ENCODE peak calls at places on chromosomes 16 and 17, in ten cellular contexts. D is tibial artery, W is Caco-2, K is fibroblast of pulmonary artery, M is endothelial cell, A is AG10803, R is MM.1S, P is nephron progenitor cell, Y is AG09319, U is GM10248. X is an unnamed sample.

GRCh38 chr17:46060461-46060860 is 61.4 kb downstream of the STH start:
- DNase-seq in D (no peak), W (no peak), K (no peak), M (no peak), A (no peak), R (no peak), P (no peak), Y (no peak), U (no peak), X (no peak)

GRCh38 chr17:77884019-77884418 is 74.5 kb upstream of the TNRC6C start:
- DNase-seq in D (no peak), W (no peak), K (peak; percentile 23), M (no peak), A (no peak), R (no peak), P (peak; percentile 67), Y (no peak), U (no peak), X (no peak)

GRCh38 chr17:82328141-82328993 is 5.2 kb downstream of the SECTM1 start:
- DNase-seq in D (no peak), W (peak; percentile 81), K (no peak), M (no peak), A (no peak), R (no peak), P (no peak), Y (no peak), U (no peak), X (no peak)

GRCh38 chr16:69535123-69536050 is 30.4 kb upstream of the NFAT5 start:
- DNase-seq in D (no peak), W (no peak), K (peak; percentile 56), M (peak; percentile 7), A (peak; percentile 66), R (no peak), P (no peak), Y (no peak), U (no peak), X (no peak)

GRCh38 chr16:88358033-88358481 is 24.7 kb upstream of the ZNF469 start:
- DNase-seq in D (no peak), W (no peak), K (no peak), M (no peak), A (no peak), R (no peak), P (no peak), Y (no peak), U (no peak), X (no peak)

GRCh38 chr17:10336393-10336792 is 36.4 kb downstream of the MYH13 start:
- DNase-seq in D (no peak), W (no peak), K (no peak), M (no peak), A (no peak), R (no peak), P (no peak), Y (no peak), U (no peak), X (no peak)

GRCh38 chr17:14300628-14301278 is at the start of gene HS3ST3B1:
- DNase-seq in D (peak; percentile 95), W (peak; percentile 97), K (peak; percentile 99), M (peak; percentile 97), A (peak; percentile 100), R (peak; percentile 83), P (peak; percentile 100), Y (peak; percentile 100), U (peak; percentile 90), X (peak; percentile 87)

GRCh38 chr17:45291170-45291805 is 25.5 kb downstream of the MAP3K14 start:
- DNase-seq in D (no peak), W (no peak), K (no peak), M (no peak), A (no peak), R (no peak), P (no peak), Y (no peak), U (no peak), X (no peak)

GRCh38 chr16:79358188-79358587 is 242.3 kb downstream of the MAF start:
- DNase-seq in D (no peak), W (no peak), K (no peak), M (no peak), A (no peak), R (no peak), P (no peak), Y (no peak), U (no peak), X (no peak)

GRCh38 chr17:12721581-12721980 is 55.9 kb downstream of the MYOCD start:
- DNase-seq in D (no peak), W (no peak), K (no peak), M (no peak), A (no peak), R (no peak), P (no peak), Y (no peak), U (no peak), X (no peak)

GRCh38 chr16:53740476-53740875 is 36.5 kb downstream of the FTO start:
- DNase-seq in D (no peak), W (no peak), K (no peak), M (no peak), A (peak; percentile 45), R (no peak), P (no peak), Y (no peak), U (no peak), X (no peak)
- TF ChIP-seq CTCF in D (no peak), W (no peak), K (no peak), M (no peak), A (no peak), R (no peak), P (no peak), Y (no peak), U (no peak), X (no peak)

DNA sequence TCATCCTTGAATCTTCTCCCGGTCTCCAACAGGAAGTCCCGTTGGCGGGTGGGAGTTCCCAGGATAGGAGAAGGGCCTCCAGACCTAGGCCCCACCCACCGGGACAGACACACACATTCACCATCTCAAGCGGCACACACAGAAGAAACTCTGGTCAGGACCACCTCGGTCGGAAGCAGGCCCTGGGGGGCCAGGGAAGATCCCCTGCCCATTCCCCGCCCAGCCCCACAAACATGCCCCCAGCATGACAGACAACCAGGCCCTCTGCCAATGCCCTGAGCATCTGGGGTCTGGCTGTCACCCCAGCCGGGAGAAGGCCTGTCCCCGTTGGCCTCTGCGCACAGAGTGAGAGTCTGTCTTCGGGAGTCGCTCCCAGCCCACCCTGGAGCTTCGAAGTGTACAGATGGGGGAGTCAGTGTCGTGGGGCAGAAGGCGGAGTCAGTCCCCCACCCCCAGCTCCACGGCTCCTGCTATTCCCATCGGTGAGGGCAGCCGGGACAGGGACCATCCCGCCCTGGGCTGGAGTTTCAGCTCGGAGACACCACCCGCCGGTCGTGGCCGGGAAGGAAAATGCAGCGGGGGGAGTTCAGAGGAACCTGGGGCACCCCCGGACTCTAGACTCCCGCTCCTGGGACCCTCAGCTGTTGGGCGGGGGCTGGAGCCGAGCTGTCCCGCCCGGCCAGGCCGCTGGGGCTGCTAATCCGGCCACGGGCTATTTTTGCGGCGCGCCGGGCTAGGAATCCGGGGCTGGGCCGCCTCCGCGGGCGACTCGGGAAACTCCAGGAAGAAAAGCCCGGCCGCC is 690 bp downstream of the RHBDF1 start:
- DNase-seq in D (peak; percentile 93), W (peak; percentile 91), K (peak; percentile 61), M (peak; percentile 51), A (peak; percentile 77), R (no peak), P (peak; percentile 64), Y (no peak), U (no peak), X (no peak)
- TF ChIP-seq CTCF in D (no peak), W (no peak), K (no peak), M (no peak), A (no peak), R (no peak), P (no peak), Y (no peak), U (no peak), X (no peak)

DNA sequence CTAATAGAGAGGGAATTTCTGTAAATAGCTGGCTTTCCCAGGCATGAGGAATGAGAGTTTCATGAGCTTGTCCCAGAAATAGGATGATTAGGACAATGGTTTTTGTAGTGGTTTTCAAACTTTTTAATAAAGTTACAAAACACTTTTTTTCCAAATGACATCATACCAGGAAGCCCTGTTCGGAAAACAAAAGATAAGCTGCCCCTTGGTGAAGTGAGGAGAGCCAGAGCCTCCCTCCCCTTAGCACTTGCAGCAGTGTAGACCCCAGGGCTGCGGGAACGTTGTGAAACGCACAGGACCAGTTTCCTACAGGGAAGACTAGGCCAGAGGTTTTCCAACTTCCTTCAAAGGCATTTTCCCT is 7.6 kb downstream of the FBRS start:
- DNase-seq in D (no peak), W (no peak), K (peak; percentile 60), M (no peak), A (no peak), R (no peak), P (no peak), Y (no peak), U (no peak), X (no peak)
- TF ChIP-seq CTCF in D (no peak), W (no peak), K (no peak), M (no peak), A (no peak), R (no peak), P (no peak), Y (no peak), U (no peak), X (no peak)

GRCh38 chr17:80363518-80364090 is 51.4 kb upstream of the ENDOV start:
- DNase-seq in D (no peak), W (peak; percentile 26), K (no peak), M (no peak), A (no peak), R (no peak), P (no peak), Y (no peak), U (no peak), X (no peak)

GRCh38 chr17:80363120-80363515 is 51.8 kb upstream of the ENDOV start:
- DNase-seq in D (peak; percentile 45), W (peak; percentile 31), K (no peak), M (no peak), A (no peak), R (no peak), P (no peak), Y (no peak), U (no peak), X (no peak)

GRCh38 chr17:80362428-80363119 is 52.4 kb upstream of the ENDOV start:
- DNase-seq in D (peak; percentile 66), W (no peak), K (peak; percentile 70), M (no peak), A (peak; percentile 6), R (no peak), P (no peak), Y (peak; percentile 7), U (no peak), X (no peak)

GRCh38 chr17:80360396-80360795 is 54.6 kb upstream of the ENDOV start:
- DNase-seq in D (peak; percentile 25), W (peak; percentile 23), K (no peak), M (no peak), A (no peak), R (no peak), P (no peak), Y (no peak), U (no peak), X (no peak)

DNA sequence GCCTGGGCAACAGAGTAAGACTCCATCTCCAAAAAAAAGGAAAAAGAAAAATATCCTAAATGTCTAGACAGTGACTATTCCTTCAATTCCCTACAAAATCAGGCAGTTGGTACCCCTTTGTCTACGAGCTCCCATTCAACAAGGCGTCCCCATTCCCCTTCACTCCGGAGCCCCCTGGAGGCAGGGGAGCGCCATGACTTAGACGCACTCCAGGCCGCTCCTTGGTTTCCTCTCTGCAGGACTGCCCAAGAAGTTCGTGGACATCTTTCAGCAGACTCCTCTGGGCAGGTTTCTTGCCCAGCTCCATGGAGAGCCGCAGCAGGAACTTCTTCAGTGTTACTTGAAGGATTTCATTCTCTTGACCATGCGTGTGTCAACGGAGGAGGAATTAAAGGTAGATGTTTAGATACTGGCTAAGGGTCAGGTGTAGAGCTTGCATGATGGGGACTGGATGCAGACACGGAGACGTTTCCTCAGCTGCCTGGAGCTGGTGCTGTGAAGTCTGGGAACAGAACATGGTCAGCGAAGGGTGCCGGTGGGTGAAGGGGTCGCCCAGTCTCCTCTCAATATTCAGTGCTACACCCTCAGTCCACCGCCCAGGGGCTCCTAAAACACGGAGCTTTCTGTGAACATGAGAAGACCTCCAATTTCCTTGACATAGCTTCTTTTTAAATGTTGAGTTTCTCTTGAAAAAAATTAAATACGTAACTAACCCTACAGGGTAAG is 53.3 kb upstream of the ENDOV start:
- DNase-seq in D (peak; percentile 63), W (peak; percentile 33), K (peak; percentile 32), M (peak; percentile 48), A (no peak), R (no peak), P (peak; percentile 41), Y (no peak), U (no peak), X (no peak)
- TF ChIP-seq CTCF in D (no peak), W (peak; percentile 39), K (peak; percentile 37), M (no peak), A (peak; percentile 40), R (peak; percentile 28), P (peak; percentile 48), Y (peak; percentile 20), U (peak; percentile 18), X (peak; percentile 36)